ENCODE peak calls at places on chromosomes 5 and 9, in four cellular contexts. M is A549, U is PC-3, B is colonic mucosa. A is an unnamed sample.
A peak's percentile ranks its signal among the peaks of the same experiment; 100 is the strongest.

GRCh38 chr5:28580616-28581015 is 1542.2 kb upstream of the CDH9 start:
- DNase-seq in M (no peak), U (peak; percentile 64), B (no peak), A (no peak)

GRCh38 chr5:160656961-160657570 is 194.9 kb downstream of the ATP10B start:
- DNase-seq in M (no peak), U (no peak), B (peak; percentile 47), A (no peak)

GRCh38 chr5:132365213-132365612 is 4.3 kb upstream of the SLC22A5 start:
- DNase-seq in M (peak; percentile 95), U (peak; percentile 74), B (no peak), A (peak; percentile 75)

GRCh38 chr5:80653497-80653896 is 955 bp upstream of the MSH3 start:
- DNase-seq in M (no peak), U (no peak), B (peak; percentile 29), A (no peak)

GRCh38 chr5:154134499-154134898 is 56.0 kb upstream of the GALNT10 start:
- DNase-seq in M (no peak), U (no peak), B (no peak), A (no peak)

GRCh38 chr5:58322453-58322852 is 137.4 kb downstream of the PLK2 start:
- DNase-seq in M (no peak), U (peak; percentile 51), B (no peak), A (no peak)

GRCh38 chr9:121895836-121896544 is 197.1 kb downstream of the TTLL11 start:
- DNase-seq in M (peak; percentile 60), U (no peak), B (peak; percentile 52), A (no peak)

GRCh38 chr5:3187846-3188425 is 407.7 kb upstream of the IRX1 start:
- DNase-seq in M (no peak), U (no peak), B (no peak), A (no peak)

GRCh38 chr5:5497132-5497748 is 74.8 kb downstream of the ICE1 start:
- DNase-seq in M (peak; percentile 58), U (peak; percentile 72), B (peak; percentile 24), A (peak; percentile 80)

GRCh38 chr5:141094481-141095262 is at the start of gene PCDHB2:
- DNase-seq in M (peak; percentile 86), U (peak; percentile 81), B (no peak), A (peak; percentile 93)

GRCh38 chr5:62257018-62257367 is 49.0 kb upstream of the KIF2A start:
- DNase-seq in M (no peak), U (no peak), B (no peak), A (no peak)

GRCh38 chr9:126292736-126293521 is 33.7 kb upstream of the MVB12B start:
- DNase-seq in M (no peak), U (no peak), B (no peak), A (no peak)

GRCh38 chr9:34163439-34163838 is 15.4 kb upstream of the UBAP1 start:
- DNase-seq in M (peak; percentile 84), U (peak; percentile 76), B (no peak), A (no peak)

GRCh38 chr9:97640290-97640689 is 6.7 kb downstream of the NCBP1 start:
- DNase-seq in M (no peak), U (no peak), B (no peak), A (peak; percentile 25)

GRCh38 chr5:162163663-162164062 is 96.1 kb downstream of the GABRG2 start:
- DNase-seq in M (no peak), U (no peak), B (no peak), A (no peak)

GRCh38 chr9:112274600-112274999 is 58.8 kb downstream of the PTBP3 start:
- DNase-seq in M (no peak), U (no peak), B (no peak), A (no peak)

GRCh38 chr5:72166070-72166979 is 59.0 kb downstream of the MAP1B start:
- DNase-seq in M (no peak), U (no peak), B (no peak), A (peak; percentile 58)

GRCh38 chr9:35910613-35911488 is 1.6 kb downstream of the SPAAR start:
- DNase-seq in M (peak; percentile 82), U (peak; percentile 78), B (peak; percentile 80), A (peak; percentile 44)

GRCh38 chr5:144002866-144003265 is 167.6 kb downstream of the YIPF5 start:
- DNase-seq in M (no peak), U (no peak), B (no peak), A (no peak)

GRCh38 chr9:37212435-37212834 is 92.1 kb downstream of the ZCCHC7 start:
- DNase-seq in M (no peak), U (no peak), B (no peak), A (no peak)

GRCh38 chr5:175684931-175685330 is 27.1 kb downstream of the HRH2 start:
- DNase-seq in M (no peak), U (no peak), B (no peak), A (no peak)

GRCh38 chr9:2780326-2780725 is 63.0 kb downstream of the KCNV2 start:
- DNase-seq in M (no peak), U (no peak), B (no peak), A (no peak)

GRCh38 chr9:126591922-126592321 is 21.8 kb upstream of the LMX1B start:
- DNase-seq in M (no peak), U (no peak), B (no peak), A (no peak)

GRCh38 chr9:94922098-94922607 is 195.7 kb downstream of the AOPEP start:
- DNase-seq in M (peak; percentile 93), U (peak; percentile 87), B (no peak), A (peak; percentile 58)

GRCh38 chr9:105062222-105062850 is 134.4 kb upstream of the ABCA1 start:
- DNase-seq in M (peak; percentile 39), U (no peak), B (no peak), A (no peak)

GRCh38 chr5:109701252-109701651 is 11.5 kb downstream of the MAN2A1 start:
- DNase-seq in M (no peak), U (peak; percentile 10), B (no peak), A (no peak)

GRCh38 chr5:139481580-139482049 is 943 bp downstream of the STING1 start:
- DNase-seq in M (no peak), U (no peak), B (peak; percentile 56), A (no peak)

GRCh38 chr5:158759276-158759675 is 340.4 kb downstream of the EBF1 start:
- DNase-seq in M (no peak), U (no peak), B (no peak), A (no peak)

GRCh38 chr5:38285226-38285625 is 26.9 kb downstream of the EGFLAM start:
- DNase-seq in M (no peak), U (no peak), B (no peak), A (no peak)

GRCh38 chr9:38294130-38294529 is 98.4 kb upstream of the ALDH1B1 start:
- DNase-seq in M (no peak), U (no peak), B (no peak), A (no peak)

GRCh38 chr9:12784461-12785250 is 9.8 kb downstream of the LURAP1L start:
- DNase-seq in M (peak; percentile 98), U (peak; percentile 96), B (peak; percentile 40), A (peak; percentile 84)

GRCh38 chr9:2377135-2377534 is 244.5 kb upstream of the VLDLR start:
- DNase-seq in M (no peak), U (no peak), B (no peak), A (no peak)

GRCh38 chr5:78627175-78627574 is 21.4 kb downstream of the LHFPL2 start:
- DNase-seq in M (peak; percentile 33), U (peak; percentile 14), B (no peak), A (no peak)

GRCh38 chr5:35345222-35345621 is 114.9 kb upstream of the PRLR start:
- DNase-seq in M (peak; percentile 10), U (peak; percentile 34), B (no peak), A (no peak)

GRCh38 chr5:72268753-72269410 is 51.2 kb downstream of the MRPS27 start:
- DNase-seq in M (peak; percentile 57), U (peak; percentile 70), B (peak; percentile 62), A (peak; percentile 64)

GRCh38 chr9:117723986-117724654 is 19.9 kb downstream of the TLR4 start:
- DNase-seq in M (no peak), U (no peak), B (no peak), A (no peak)
- H3K27ac ChIP-seq in M (no peak overlapping the region), U (no peak overlapping the region), B (no peak overlapping the region), A (no peak overlapping the region)

DNA sequence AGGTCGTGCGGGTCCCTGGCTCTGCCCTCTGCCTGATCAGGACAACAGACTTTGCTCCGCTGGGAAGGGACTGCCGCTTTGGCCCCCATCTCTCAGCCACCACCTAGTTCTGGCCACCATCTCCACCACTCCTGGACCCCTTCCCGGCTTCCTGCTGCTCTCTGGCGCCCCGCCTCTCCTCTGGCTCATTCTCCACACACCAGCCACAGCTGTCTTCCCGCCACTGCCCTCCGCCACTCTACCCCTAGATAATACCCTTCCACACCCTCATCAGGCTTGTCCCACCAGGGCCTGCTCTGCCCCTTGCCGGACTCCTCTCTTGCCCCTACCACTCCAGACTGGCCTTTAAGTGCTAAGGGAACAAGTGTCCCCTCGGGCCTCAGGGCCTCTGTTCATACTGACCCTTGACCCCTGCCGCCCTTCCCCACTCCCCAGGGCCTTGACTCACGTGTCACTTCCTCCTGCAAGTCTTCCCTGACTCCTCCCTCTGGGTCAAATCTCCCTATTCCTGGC is 3.0 kb upstream of the CDX1 start:
- DNase-seq in M (no peak), U (no peak), B (peak; percentile 88), A (no peak)
- TF ChIP-seq CTCF in M (no peak), U (no peak), B (no peak), A (no peak)

GRCh38 chr5:116579139-116579538 is 4.5 kb upstream of the SEMA6A start:
- DNase-seq in M (no peak), U (no peak), B (no peak), A (no peak)

GRCh38 chr5:116575635-116576042 is 1.0 kb upstream of the SEMA6A start:
- DNase-seq in M (no peak), U (no peak), B (peak; percentile 49), A (peak; percentile 42)

GRCh38 chr5:116576043-116576713 is 1.6 kb upstream of the SEMA6A start:
- DNase-seq in M (peak; percentile 64), U (peak; percentile 52), B (peak; percentile 71), A (peak; percentile 93)

GRCh38 chr5:116578676-116579075 is 4.1 kb upstream of the SEMA6A start:
- DNase-seq in M (no peak), U (no peak), B (no peak), A (no peak)

DNA sequence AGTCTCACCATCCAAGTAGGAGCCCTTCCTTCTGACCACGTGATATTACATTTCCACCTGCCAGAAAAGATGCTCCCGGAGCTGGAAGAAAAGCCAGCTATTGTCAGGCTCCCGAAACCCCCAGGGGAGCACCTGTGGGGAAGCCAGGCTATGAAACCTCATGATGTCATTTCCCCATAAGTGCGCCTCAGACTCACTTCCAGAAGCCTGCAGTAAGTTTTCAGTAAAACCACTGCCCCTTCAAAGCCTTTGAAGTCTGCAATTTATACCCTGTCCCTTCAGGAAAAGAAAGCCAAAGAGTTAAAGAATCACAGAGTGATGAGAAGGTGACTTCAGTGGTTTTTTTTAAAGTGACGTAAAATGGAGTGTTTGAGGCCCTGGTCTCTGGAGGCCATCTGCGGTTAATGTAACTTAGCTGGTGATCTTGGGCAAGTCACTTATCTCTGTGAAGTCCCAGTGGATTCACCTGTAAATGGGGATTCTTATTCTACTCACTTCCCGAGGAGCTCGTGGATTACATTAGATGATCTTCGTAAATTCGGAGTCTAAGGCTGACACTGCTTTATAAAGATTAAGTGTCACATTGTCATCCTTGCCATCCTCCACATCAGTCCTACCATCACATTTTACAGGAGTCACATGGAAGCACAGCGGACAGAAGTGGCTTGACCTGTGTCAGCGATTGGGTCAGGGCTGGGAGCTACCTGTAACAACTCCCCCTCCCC is 2.6 kb upstream of the SEMA6A start:
- DNase-seq in M (no peak), U (no peak), B (no peak), A (no peak)
- H3K4me3 ChIP-seq in M (no peak overlapping the region), U (no peak overlapping the region), B (no peak overlapping the region), A (no peak overlapping the region)

DNA sequence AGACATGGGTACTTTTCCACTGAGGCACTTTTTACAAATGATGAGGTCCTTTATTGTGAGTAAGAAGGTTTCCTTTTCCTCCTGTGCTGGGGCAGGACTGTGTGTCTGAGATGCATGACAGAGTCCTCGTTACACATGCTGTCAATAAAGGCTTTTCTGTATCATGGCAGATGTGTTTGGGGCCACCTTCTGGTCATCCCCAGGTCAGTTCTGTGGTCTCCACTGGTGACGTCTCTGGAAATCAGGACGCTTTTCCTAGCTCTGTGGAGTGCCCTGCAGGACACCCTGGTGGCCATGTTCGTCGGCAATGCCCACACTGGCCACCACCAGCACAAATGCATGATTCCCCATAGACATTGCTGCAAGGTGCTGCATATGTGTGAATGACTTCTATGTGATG is 2.8 kb downstream of the CMBL start:
- DNase-seq in M (peak; percentile 35), U (no peak), B (no peak), A (no peak)
- H3K27ac ChIP-seq in M (no peak overlapping the region), U (no peak overlapping the region), B (peak overlapping the region; percentile 94), A (no peak overlapping the region)